ENCODE peak calls at places on chromosome 22, in seven cellular contexts. One of them, this sample, is unnamed.

GRCh38 chr22:34429314-34429713 is 509.0 kb upstream of the LARGE1 start:
- DNase-seq in HS-27A: no peak
- DNase-seq in GOT3: no peak
- DNase-seq in stimulated activated CD4-positive, alpha-beta T cell treated with anti-CD3 and anti-CD28 coated beads, Interleukin-12 subunit alpha, Interleukin-12 subunit beta, amount 100 ng/mL, for 4 hours: no peak
- DNase-seq in activated T-cell treated with anti-CD3 and anti-CD28 coated beads, Interleukin-2, amount 50 U/mL, for 1 hour: no peak
- DNase-seq in AG04450: no peak
- DNase-seq in cardiac fibroblast: no peak
- DNase-seq in this sample: no peak

GRCh38 chr22:24789516-24789915 is 15.0 kb upstream of the PIWIL3 start:
- DNase-seq in HS-27A: no peak
- DNase-seq in GOT3: no peak
- DNase-seq in stimulated activated CD4-positive, alpha-beta T cell treated with anti-CD3 and anti-CD28 coated beads, Interleukin-12 subunit alpha, Interleukin-12 subunit beta, amount 100 ng/mL, for 4 hours: no peak
- DNase-seq in activated T-cell treated with anti-CD3 and anti-CD28 coated beads, Interleukin-2, amount 50 U/mL, for 1 hour: no peak
- DNase-seq in AG04450: no peak
- DNase-seq in cardiac fibroblast: no peak
- DNase-seq in this sample: no peak

GRCh38 chr22:19143967-19144400 is 467 bp downstream of the ESS2 start:
- DNase-seq in HS-27A: no peak
- DNase-seq in GOT3: no peak
- DNase-seq in stimulated activated CD4-positive, alpha-beta T cell treated with anti-CD3 and anti-CD28 coated beads, Interleukin-12 subunit alpha, Interleukin-12 subunit beta, amount 100 ng/mL, for 4 hours: no peak
- DNase-seq in activated T-cell treated with anti-CD3 and anti-CD28 coated beads, Interleukin-2, amount 50 U/mL, for 1 hour: peak
- DNase-seq in AG04450: no peak
- DNase-seq in cardiac fibroblast: peak
- DNase-seq in this sample: no peak

GRCh38 chr22:49594078-49594477 is 233.6 kb downstream of the BRD1 start:
- DNase-seq in HS-27A: no peak
- DNase-seq in GOT3: no peak
- DNase-seq in stimulated activated CD4-positive, alpha-beta T cell treated with anti-CD3 and anti-CD28 coated beads, Interleukin-12 subunit alpha, Interleukin-12 subunit beta, amount 100 ng/mL, for 4 hours: no peak
- DNase-seq in activated T-cell treated with anti-CD3 and anti-CD28 coated beads, Interleukin-2, amount 50 U/mL, for 1 hour: no peak
- DNase-seq in AG04450: no peak
- DNase-seq in cardiac fibroblast: no peak
- DNase-seq in this sample: no peak

GRCh38 chr22:35140879-35141745 is 75.2 kb downstream of the ISX start:
- DNase-seq in HS-27A: no peak
- DNase-seq in GOT3: no peak
- DNase-seq in stimulated activated CD4-positive, alpha-beta T cell treated with anti-CD3 and anti-CD28 coated beads, Interleukin-12 subunit alpha, Interleukin-12 subunit beta, amount 100 ng/mL, for 4 hours: no peak
- DNase-seq in activated T-cell treated with anti-CD3 and anti-CD28 coated beads, Interleukin-2, amount 50 U/mL, for 1 hour: no peak
- DNase-seq in AG04450: no peak
- DNase-seq in cardiac fibroblast: no peak
- DNase-seq in this sample: peak

GRCh38 chr22:44378380-44378779 is 65.6 kb upstream of the SHISAL1 start:
- DNase-seq in HS-27A: no peak
- DNase-seq in GOT3: no peak
- DNase-seq in stimulated activated CD4-positive, alpha-beta T cell treated with anti-CD3 and anti-CD28 coated beads, Interleukin-12 subunit alpha, Interleukin-12 subunit beta, amount 100 ng/mL, for 4 hours: no peak
- DNase-seq in activated T-cell treated with anti-CD3 and anti-CD28 coated beads, Interleukin-2, amount 50 U/mL, for 1 hour: no peak
- DNase-seq in AG04450: no peak
- DNase-seq in cardiac fibroblast: no peak
- DNase-seq in this sample: no peak

GRCh38 chr22:25779890-25780289 is 37.9 kb downstream of the MYO18B start:
- DNase-seq in HS-27A: no peak
- DNase-seq in GOT3: no peak
- DNase-seq in stimulated activated CD4-positive, alpha-beta T cell treated with anti-CD3 and anti-CD28 coated beads, Interleukin-12 subunit alpha, Interleukin-12 subunit beta, amount 100 ng/mL, for 4 hours: no peak
- DNase-seq in activated T-cell treated with anti-CD3 and anti-CD28 coated beads, Interleukin-2, amount 50 U/mL, for 1 hour: no peak
- DNase-seq in AG04450: no peak
- DNase-seq in cardiac fibroblast: no peak
- DNase-seq in this sample: no peak

GRCh38 chr22:31612891-31613285 is 49.1 kb downstream of the PISD start:
- DNase-seq in HS-27A: no peak
- DNase-seq in GOT3: no peak
- DNase-seq in stimulated activated CD4-positive, alpha-beta T cell treated with anti-CD3 and anti-CD28 coated beads, Interleukin-12 subunit alpha, Interleukin-12 subunit beta, amount 100 ng/mL, for 4 hours: no peak
- DNase-seq in activated T-cell treated with anti-CD3 and anti-CD28 coated beads, Interleukin-2, amount 50 U/mL, for 1 hour: no peak
- DNase-seq in AG04450: no peak
- DNase-seq in cardiac fibroblast: no peak
- DNase-seq in this sample: no peak

GRCh38 chr22:44764373-44764772 is 12.0 kb downstream of the ARHGAP8 start:
- DNase-seq in HS-27A: no peak
- DNase-seq in GOT3: no peak
- DNase-seq in stimulated activated CD4-positive, alpha-beta T cell treated with anti-CD3 and anti-CD28 coated beads, Interleukin-12 subunit alpha, Interleukin-12 subunit beta, amount 100 ng/mL, for 4 hours: no peak
- DNase-seq in activated T-cell treated with anti-CD3 and anti-CD28 coated beads, Interleukin-2, amount 50 U/mL, for 1 hour: no peak
- DNase-seq in AG04450: no peak
- DNase-seq in cardiac fibroblast: no peak
- DNase-seq in this sample: no peak

GRCh38 chr22:45420011-45420410 is 6.5 kb downstream of the RIBC2 start:
- DNase-seq in HS-27A: no peak
- DNase-seq in GOT3: no peak
- DNase-seq in stimulated activated CD4-positive, alpha-beta T cell treated with anti-CD3 and anti-CD28 coated beads, Interleukin-12 subunit alpha, Interleukin-12 subunit beta, amount 100 ng/mL, for 4 hours: no peak
- DNase-seq in activated T-cell treated with anti-CD3 and anti-CD28 coated beads, Interleukin-2, amount 50 U/mL, for 1 hour: no peak
- DNase-seq in AG04450: no peak
- DNase-seq in cardiac fibroblast: no peak
- DNase-seq in this sample: no peak

GRCh38 chr22:25100972-25101371 is 98.7 kb upstream of the CRYBB3 start:
- DNase-seq in HS-27A: no peak
- DNase-seq in GOT3: no peak
- DNase-seq in stimulated activated CD4-positive, alpha-beta T cell treated with anti-CD3 and anti-CD28 coated beads, Interleukin-12 subunit alpha, Interleukin-12 subunit beta, amount 100 ng/mL, for 4 hours: no peak
- DNase-seq in activated T-cell treated with anti-CD3 and anti-CD28 coated beads, Interleukin-2, amount 50 U/mL, for 1 hour: no peak
- DNase-seq in AG04450: no peak
- DNase-seq in cardiac fibroblast: no peak
- DNase-seq in this sample: no peak

This sample was measured in EL.